ENCODE peak calls at places on chromosome 15, in nine cellular contexts. M is stimulated activated effector memory CD8-positive, alpha-beta T cell treated with anti-CD3 and anti-CD28 coated beads, Interleukin-12 subunit alpha, Interleukin-12 subunit beta, amount 100 ng/mL, for 72 hours; D is stromal cell of bone marrow; V is stimulated activated CD8-positive, alpha-beta memory T cell treated with anti-CD3 and anti-CD28 coated beads, Interleukin-12 subunit alpha, Interleukin-12 subunit beta, amount 100 ng/mL, for 1 hour; Z is natural killer cell treated with Interleukin-12 subunit alpha and Interleukin-12 subunit beta and Interleukin-15 and Interleukin-18, amount 100 ng/mL, for 72 hours; B is HTR-8/SVneo; Y is ascending aorta; E is NCI-H1436; I is GM12878. X is an unnamed sample.

GRCh38 chr15:93231994-93232393 is 143.0 kb upstream of the RGMA start:
- DNase-seq in M (no peak), D (no peak), V (no peak), Z (no peak), B (no peak), Y (no peak), E (no peak), I (no peak), X (no peak)

GRCh38 chr15:66193066-66193465 is 60.5 kb downstream of the MEGF11 start:
- DNase-seq in M (no peak), D (no peak), V (no peak), Z (no peak), B (no peak), Y (no peak), E (no peak), I (no peak), X (no peak)

GRCh38 chr15:65050270-65050669 is 5.1 kb downstream of the SLC51B start:
- DNase-seq in M (no peak), D (no peak), V (no peak), Z (no peak), B (no peak), Y (no peak), E (no peak), I (no peak), X (no peak)

GRCh38 chr15:89283201-89283600 is 39.4 kb downstream of the FANCI start:
- DNase-seq in M (no peak), D (no peak), V (no peak), Z (no peak), B (no peak), Y (no peak), E (no peak), I (no peak), X (no peak)

GRCh38 chr15:99135194-99135593 is 30.3 kb downstream of the SYNM start:
- DNase-seq in M (no peak), D (no peak), V (no peak), Z (no peak), B (no peak), Y (no peak), E (no peak), I (peak), X (no peak)

GRCh38 chr15:101090460-101090853 is 161.4 kb downstream of the CHSY1 start:
- DNase-seq in M (no peak), D (no peak), V (no peak), Z (peak), B (no peak), Y (no peak), E (no peak), I (no peak), X (no peak)

GRCh38 chr15:36590838-36591237 is 11.4 kb downstream of the CDIN1 start:
- DNase-seq in M (no peak), D (no peak), V (no peak), Z (no peak), B (no peak), Y (no peak), E (no peak), I (no peak), X (no peak)

GRCh38 chr15:25054943-25055342 is 100.2 kb downstream of the SNRPN start:
- DNase-seq in M (no peak), D (no peak), V (no peak), Z (no peak), B (no peak), Y (no peak), E (no peak), I (no peak), X (no peak)

GRCh38 chr15:42079401-42079908 is 14.9 kb downstream of the PLA2G4D start:
- DNase-seq in M (no peak), D (no peak), V (no peak), Z (no peak), B (no peak), Y (no peak), E (no peak), I (no peak), X (no peak)

GRCh38 chr15:37517506-37517905 is 416.9 kb upstream of the TMCO5A start:
- DNase-seq in M (no peak), D (no peak), V (no peak), Z (no peak), B (no peak), Y (no peak), E (no peak), I (no peak), X (no peak)

GRCh38 chr15:67063689-67064606 is 1.5 kb upstream of the SMAD3 start:
- DNase-seq in M (no peak), D (no peak), V (no peak), Z (no peak), B (no peak), Y (no peak), E (no peak), I (no peak), X (peak)

GRCh38 chr15:101043011-101043410 is 123.9 kb downstream of the LRRK1 start:
- DNase-seq in M (peak), D (no peak), V (no peak), Z (no peak), B (no peak), Y (peak), E (no peak), I (no peak), X (no peak)

GRCh38 chr15:78067328-78068241 is 9.9 kb downstream of the TBC1D2B start:
- DNase-seq in M (no peak), D (no peak), V (no peak), Z (no peak), B (no peak), Y (peak), E (no peak), I (no peak), X (no peak)

GRCh38 chr15:69760890-69761568 is 308.4 kb downstream of the RPLP1 start:
- DNase-seq in M (peak), D (peak), V (peak), Z (peak), B (peak), Y (peak), E (no peak), I (peak), X (peak)

GRCh38 chr15:38702178-38702912 is 137.7 kb upstream of the RASGRP1 start:
- DNase-seq in M (no peak), D (no peak), V (no peak), Z (no peak), B (no peak), Y (no peak), E (no peak), I (no peak), X (no peak)

GRCh38 chr15:72604794-72605193 is 49.7 kb upstream of the GOLGA6B start:
- DNase-seq in M (no peak), D (no peak), V (no peak), Z (no peak), B (no peak), Y (no peak), E (no peak), I (no peak), X (no peak)

GRCh38 chr15:90686435-90687218 is 30.5 kb upstream of the BLM start:
- DNase-seq in M (no peak), D (no peak), V (no peak), Z (peak), B (no peak), Y (no peak), E (no peak), I (peak), X (no peak)

GRCh38 chr15:66931768-66932633 is 133.4 kb upstream of the SMAD3 start:
- DNase-seq in M (no peak), D (no peak), V (no peak), Z (no peak), B (peak), Y (peak), E (no peak), I (no peak), X (no peak)

GRCh38 chr15:89119489-89120478 is 31.5 kb downstream of the ABHD2 start:
- DNase-seq in M (no peak), D (peak), V (no peak), Z (no peak), B (no peak), Y (peak), E (no peak), I (no peak), X (no peak)

GRCh38 chr15:96325579-96326331 is 4.7 kb upstream of the NR2F2 start:
- DNase-seq in M (no peak), D (no peak), V (no peak), Z (no peak), B (no peak), Y (peak), E (no peak), I (no peak), X (no peak)

GRCh38 chr15:70799667-70800450 is 36.5 kb upstream of the UACA start:
- DNase-seq in M (no peak), D (peak), V (no peak), Z (no peak), B (peak), Y (peak), E (no peak), I (no peak), X (no peak)

GRCh38 chr15:100686725-100687488 is 84.5 kb downstream of the ASB7 start:
- DNase-seq in M (no peak), D (peak), V (no peak), Z (no peak), B (peak), Y (no peak), E (no peak), I (no peak), X (no peak)

GRCh38 chr15:40830884-40831283 is 2.4 kb upstream of the PPP1R14D start:
- DNase-seq in M (no peak), D (no peak), V (no peak), Z (no peak), B (no peak), Y (no peak), E (peak), I (no peak), X (no peak)

GRCh38 chr15:62853114-62853832 is 189.3 kb upstream of the TPM1 start:
- DNase-seq in M (no peak), D (no peak), V (no peak), Z (no peak), B (no peak), Y (no peak), E (no peak), I (no peak), X (no peak)

GRCh38 chr15:56871180-56871579 is 47.3 kb upstream of the TCF12 start:
- DNase-seq in M (no peak), D (peak), V (no peak), Z (no peak), B (peak), Y (no peak), E (no peak), I (no peak), X (no peak)

GRCh38 chr15:63992300-63992699 is 54.0 kb downstream of the DAPK2 start:
- DNase-seq in M (no peak), D (no peak), V (no peak), Z (no peak), B (no peak), Y (no peak), E (no peak), I (no peak), X (no peak)

GRCh38 chr15:88989578-88989977 is 76.4 kb upstream of the MFGE8 start:
- DNase-seq in M (no peak), D (no peak), V (no peak), Z (no peak), B (no peak), Y (no peak), E (no peak), I (no peak), X (no peak)

GRCh38 chr15:93831641-93832040 is 399.7 kb upstream of the MCTP2 start:
- DNase-seq in M (no peak), D (no peak), V (no peak), Z (no peak), B (no peak), Y (no peak), E (no peak), I (no peak), X (no peak)

GRCh38 chr15:91603681-91604080 is 249.8 kb upstream of the SLCO3A1 start:
- DNase-seq in M (no peak), D (peak), V (no peak), Z (no peak), B (no peak), Y (no peak), E (no peak), I (no peak), X (no peak)

GRCh38 chr15:78675617-78676360 is 34.8 kb upstream of the CHRNB4 start:
- DNase-seq in M (no peak), D (no peak), V (no peak), Z (no peak), B (no peak), Y (peak), E (no peak), I (no peak), X (no peak)

GRCh38 chr15:80834402-80834801 is 55.2 kb downstream of the CEMIP start:
- DNase-seq in M (no peak), D (no peak), V (no peak), Z (no peak), B (no peak), Y (no peak), E (no peak), I (no peak), X (no peak)

GRCh38 chr15:69474291-69474690 is 21.7 kb downstream of the RPLP1 start:
- DNase-seq in M (no peak), D (no peak), V (no peak), Z (no peak), B (no peak), Y (no peak), E (no peak), I (no peak), X (no peak)

GRCh38 chr15:51649659-51650521 is 27.3 kb upstream of the DMXL2 start:
- DNase-seq in M (peak), D (peak), V (peak), Z (peak), B (peak), Y (no peak), E (peak), I (peak), X (peak)

GRCh38 chr15:23069496-23070166 is 30.3 kb upstream of the TUBGCP5 start:
- DNase-seq in M (no peak), D (no peak), V (no peak), Z (no peak), B (no peak), Y (no peak), E (no peak), I (no peak), X (no peak)

GRCh38 chr15:38042707-38043445 is 108.4 kb downstream of the TMCO5A start:
- DNase-seq in M (no peak), D (no peak), V (no peak), Z (no peak), B (no peak), Y (no peak), E (no peak), I (no peak), X (no peak)

GRCh38 chr15:101615986-101616848 is 36.0 kb downstream of the TM2D3 start:
- DNase-seq in M (peak), D (peak), V (no peak), Z (no peak), B (no peak), Y (no peak), E (no peak), I (no peak), X (no peak)

GRCh38 chr15:48855501-48856440 is 22.2 kb upstream of the EID1 start:
- DNase-seq in M (no peak), D (peak), V (no peak), Z (no peak), B (peak), Y (no peak), E (no peak), I (no peak), X (no peak)

GRCh38 chr15:75666823-75667501 is 19.2 kb downstream of the SNX33 start:
- DNase-seq in M (no peak), D (peak), V (no peak), Z (no peak), B (peak), Y (peak), E (peak), I (no peak), X (no peak)

X was measured in SIG-M5.